ENCODE peak calls at places on chromosome 20, in seven cellular contexts. N is neural progenitor cell, C is ovary, X is left ventricle myocardium inferior, L is GM23338, F is lung, Y is heart left ventricle. V is an unnamed sample.

GRCh38 chr20:22762576-22763256 is 178.3 kb upstream of the FOXA2 start:
- DNase-seq in C (no peak), X (no peak), N (no peak), L (no peak), F (no peak), Y (no peak), V (no peak)

GRCh38 chr20:32902456-32903420 is 44.0 kb downstream of the EFCAB8 start:
- DNase-seq in L (peak; percentile 72), N (peak; percentile 77), C (no peak), Y (peak; percentile 75), F (peak; percentile 51), X (peak; percentile 32), V (peak; percentile 50)

GRCh38 chr20:32823078-32823477 is 3.3 kb downstream of the MAPRE1 start:
- DNase-seq in C (no peak), F (no peak), Y (no peak), L (no peak), X (no peak), N (peak; percentile 16), V (no peak)

GRCh38 chr20:6122873-6123649 is at the start of gene FERMT1:
- DNase-seq in X (peak; percentile 40), Y (peak; percentile 69), F (peak; percentile 48), C (peak; percentile 52), L (peak; percentile 78), N (peak; percentile 80), V (peak; percentile 85)

GRCh38 chr20:41530923-41531322 is 87.3 kb downstream of the CHD6 start:
- DNase-seq in C (no peak), X (no peak), N (no peak), L (no peak), F (no peak), Y (no peak), V (no peak)

GRCh38 chr20:32685541-32686529 is 12.1 kb upstream of the C20orf203 start:
- DNase-seq in C (no peak), X (peak; percentile 46), L (no peak), F (no peak), N (peak; percentile 56), Y (peak; percentile 71), V (no peak)

GRCh38 chr20:51377132-51377531 is 165.4 kb downstream of the NFATC2 start:
- DNase-seq in F (no peak), N (no peak), C (no peak), Y (no peak), X (no peak), L (no peak), V (no peak)

GRCh38 chr20:59643616-59644061 is 39.3 kb downstream of the PHACTR3 start:
- DNase-seq in Y (no peak), L (no peak), X (no peak), C (no peak), F (peak; percentile 22), N (no peak), V (no peak)

GRCh38 chr20:48826883-48827771 is 672 bp downstream of the PREX1 start:
- DNase-seq in X (no peak), Y (peak; percentile 71), N (peak; percentile 79), F (no peak), C (no peak), L (peak; percentile 71), V (no peak)

GRCh38 chr20:34622821-34623451 is 54.0 kb downstream of the PIGU start:
- DNase-seq in F (no peak), X (no peak), C (no peak), L (no peak), Y (no peak), N (no peak), V (peak; percentile 36)

GRCh38 chr20:53102361-53102760 is 130.2 kb downstream of the TSHZ2 start:
- DNase-seq in Y (no peak), C (no peak), X (no peak), L (no peak), N (no peak), F (no peak), V (no peak)

GRCh38 chr20:57879437-57880115 is 169.8 kb upstream of the PMEPA1 start:
- DNase-seq in C (no peak), X (peak; percentile 57), L (no peak), F (no peak), N (no peak), Y (no peak), V (no peak)

GRCh38 chr20:5118220-5119142 is 1.3 kb downstream of the PCNA start:
- DNase-seq in C (no peak), X (no peak), L (no peak), N (peak; percentile 11), F (no peak), Y (no peak), V (no peak)

GRCh38 chr20:14986026-14986655 is 648.7 kb upstream of the FLRT3 start:
- DNase-seq in L (no peak), N (no peak), F (peak; percentile 87), Y (no peak), C (no peak), X (no peak), V (peak; percentile 99)

GRCh38 chr20:36097331-36097730 is 57.2 kb upstream of the EPB41L1 start:
- DNase-seq in X (no peak), Y (no peak), C (no peak), F (no peak), N (no peak), L (no peak), V (peak; percentile 66)

GRCh38 chr20:31663524-31663837 is 25.8 kb downstream of the COX4I2 start:
- DNase-seq in C (no peak), X (no peak), F (no peak), N (no peak), L (no peak), Y (no peak), V (no peak)

GRCh38 chr20:36866681-36867485 is 9.1 kb upstream of the TLDC2 start:
- DNase-seq in L (no peak), X (no peak), Y (no peak), C (no peak), N (no peak), F (no peak), V (no peak)

GRCh38 chr20:5002077-5002413 is 735 bp upstream of the SLC23A2 start:
- DNase-seq in Y (no peak), X (peak; percentile 18), F (no peak), C (peak; percentile 32), N (peak; percentile 18), L (peak; percentile 84), V (no peak)

GRCh38 chr20:2515203-2515602 is 6.5 kb upstream of the ZNF343 start:
- DNase-seq in C (no peak), N (no peak), F (no peak), X (no peak), Y (no peak), L (no peak), V (no peak)

GRCh38 chr20:62860924-62861691 is 514 bp downstream of the TCFL5 start:
- DNase-seq in N (peak; percentile 65), L (peak; percentile 46), X (no peak), Y (no peak), C (peak; percentile 60), F (no peak), V (no peak)
- H3K4me1 ChIP-seq in N (peaks cover 20% of the 10 kb centered on the region), L (peaks cover 10% of the 10 kb centered on the region), X (peaks cover 21% of the 10 kb centered on the region), Y (peaks cover 9% of the 10 kb centered on the region), C (peaks cover 7% of the 10 kb centered on the region), F (no peaks in the 10 kb centered on the region), V (no peaks in the 10 kb centered on the region)

GRCh38 chr20:38258545-38259223 is 1.9 kb downstream of the KIAA1755 start:
- DNase-seq in F (no peak), C (no peak), X (no peak), N (no peak), L (no peak), Y (no peak), V (no peak)

GRCh38 chr20:38261054-38261390 is 487 bp upstream of the KIAA1755 start:
- DNase-seq in F (no peak), C (no peak), X (no peak), Y (no peak), L (no peak), N (no peak), V (no peak)

GRCh38 chr20:38260025-38260377 is 534 bp downstream of the KIAA1755 start:
- DNase-seq in L (peak; percentile 8), F (no peak), Y (no peak), N (no peak), X (no peak), C (no peak), V (no peak)

GRCh38 chr20:38256966-38257365 is 3.6 kb downstream of the KIAA1755 start:
- DNase-seq in L (no peak), X (no peak), N (no peak), F (no peak), C (no peak), Y (no peak), V (no peak)

GRCh38 chr20:38260378-38261053 is at the start of gene KIAA1755:
- DNase-seq in X (peak; percentile 64), N (peak; percentile 65), C (peak; percentile 62), F (no peak), Y (peak; percentile 69), L (peak; percentile 48), V (no peak)
- H3K4me3 ChIP-seq in X (peak within 1 kb of the TSS; percentile 63), N (peak within 1 kb of the TSS; percentile 51), C (peak within 1 kb of the TSS; percentile 46), F (peak within 1 kb of the TSS; percentile 6), Y (peak within 1 kb of the TSS; percentile 56), L (peak within 1 kb of the TSS; percentile 60), V (no peak within 1 kb of the TSS)

GRCh38 chr20:62237772-62238568 is at the start of gene OSBPL2:
- DNase-seq in C (peak; percentile 99), L (peak; percentile 98), Y (peak; percentile 100), N (peak; percentile 99), X (peak; percentile 98), F (peak; percentile 100), V (peak; percentile 100)

GRCh38 chr20:62236200-62236599 is 2.1 kb upstream of the OSBPL2 start:
- DNase-seq in Y (peak; percentile 65), N (no peak), L (no peak), X (no peak), C (peak; percentile 49), F (no peak), V (no peak)

GRCh38 chr20:62235777-62236157 is 2.6 kb upstream of the OSBPL2 start:
- DNase-seq in N (no peak), L (no peak), X (no peak), Y (peak; percentile 53), F (no peak), C (no peak), V (no peak)

GRCh38 chr20:62236674-62236996 is 1.7 kb upstream of the OSBPL2 start:
- DNase-seq in F (no peak), X (no peak), N (peak; percentile 97), L (peak; percentile 86), C (no peak), Y (no peak), V (no peak)

DNA sequence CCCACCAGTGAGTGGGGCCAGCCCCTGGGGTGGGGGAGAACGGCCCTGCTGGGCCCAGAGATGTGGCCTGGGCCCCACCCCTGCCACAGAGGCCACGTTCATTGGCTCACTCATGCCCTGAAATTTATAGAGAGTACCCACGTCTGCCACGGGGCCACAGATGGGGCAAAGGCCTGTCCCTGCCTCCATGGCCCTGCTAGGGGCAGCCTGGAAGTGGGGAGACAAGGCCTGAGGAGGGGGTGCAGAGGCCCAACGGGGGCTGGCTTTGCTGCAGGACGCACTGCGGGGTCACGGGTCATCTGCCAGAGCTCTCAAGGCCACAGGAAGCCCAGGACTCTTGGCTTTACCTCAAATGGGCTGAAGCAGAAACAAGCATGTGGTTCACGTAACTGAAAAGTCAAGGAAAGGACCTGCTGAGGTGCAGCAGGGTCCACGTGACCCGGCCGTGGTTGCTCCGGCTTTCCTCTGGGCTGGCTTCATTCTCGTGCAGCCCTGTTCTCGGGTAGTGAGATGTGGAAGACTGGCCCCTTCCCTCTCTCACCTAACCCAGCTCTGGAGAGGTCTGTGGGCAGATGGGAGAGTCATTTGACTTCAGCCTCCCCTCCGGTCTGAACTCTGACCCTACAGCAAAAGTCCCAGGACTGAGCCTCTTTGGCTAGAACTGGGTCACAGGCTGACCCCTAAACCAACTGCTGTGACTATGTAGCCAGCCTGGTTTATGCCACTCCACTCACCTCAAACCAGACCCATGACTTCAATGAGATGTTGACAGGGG is 1.1 kb upstream of the OSBPL2 start:
- DNase-seq in Y (peak; percentile 52), N (peak; percentile 45), F (no peak), L (no peak), C (no peak), X (no peak), V (no peak)
- H3K27ac ChIP-seq in Y (peak overlapping the region; percentile 61), N (no peak overlapping the region), F (no peak overlapping the region), L (no peak overlapping the region), C (no peak overlapping the region), X (peak overlapping the region; percentile 93), V (peak overlapping the region; percentile 13)

GRCh38 chr20:45341579-45341938 is 6.7 kb downstream of the SDC4 start:
- DNase-seq in N (no peak), L (no peak), C (no peak), Y (no peak), F (no peak), X (no peak), V (no peak)
- H3K4me1 ChIP-seq in N (peaks cover 71% of the 10 kb centered on the region), L (peaks cover 83% of the 10 kb centered on the region), C (peaks cover 27% of the 10 kb centered on the region), Y (peaks cover 89% of the 10 kb centered on the region), F (peaks cover 20% of the 10 kb centered on the region), X (peaks cover 100% of the 10 kb centered on the region), V (peaks cover 19% of the 10 kb centered on the region)